ENCODE peak calls at places on chromosomes 5 and 9, in six cellular contexts. X is pancreas, C is prostate gland, F is IMR-90, G is brain microvascular endothelial cell, O is lung. B is an unnamed sample.

GRCh38 chr9:108634669-108635462 is 220.9 kb downstream of the ACTL7B start:
- DNase-seq in O (no peak), G (peak), F (no peak), C (no peak), X (no peak), B (no peak)

GRCh38 chr5:624118-624950 is 12.2 kb downstream of the CEP72 start:
- DNase-seq in X (no peak), G (no peak), C (no peak), O (no peak), F (no peak), B (no peak)

GRCh38 chr5:160083501-160083900 is 35.7 kb downstream of the PWWP2A start:
- DNase-seq in G (peak), C (no peak), O (no peak), F (no peak), X (no peak), B (no peak)

GRCh38 chr5:151233576-151234202 is 9.8 kb upstream of the CCDC69 start:
- DNase-seq in F (no peak), X (no peak), C (no peak), O (no peak), G (no peak), B (no peak)

GRCh38 chr5:57175586-57175985 is 1.7 kb downstream of the GPBP1 start:
- DNase-seq in G (no peak), F (no peak), C (no peak), O (no peak), X (no peak), B (peak)

GRCh38 chr5:116645627-116646026 is 71.0 kb upstream of the SEMA6A start:
- DNase-seq in F (no peak), C (no peak), X (no peak), G (no peak), O (no peak), B (no peak)

GRCh38 chr5:169581580-169582227 is 1.9 kb upstream of the SPDL1 start:
- DNase-seq in G (peak), C (peak), O (peak), X (peak), F (peak), B (peak)

GRCh38 chr5:76074487-76074886 is 8.7 kb upstream of the SV2C start:
- DNase-seq in C (peak), G (no peak), O (no peak), F (no peak), X (no peak), B (no peak)

GRCh38 chr5:40233268-40233667 is 446.4 kb upstream of the PTGER4 start:
- DNase-seq in O (no peak), F (peak), C (no peak), G (no peak), X (no peak), B (no peak)

GRCh38 chr9:87657893-87658292 is 68.0 kb upstream of the CTSL start:
- DNase-seq in G (no peak), F (no peak), C (no peak), X (no peak), O (no peak), B (no peak)

GRCh38 chr9:105173836-105174235 is 70.6 kb upstream of the SLC44A1 start:
- DNase-seq in C (no peak), X (no peak), G (no peak), F (no peak), O (no peak), B (no peak)

GRCh38 chr5:181059297-181060230 is 19.5 kb downstream of the BTNL9 start:
- DNase-seq in C (no peak), X (no peak), O (no peak), F (no peak), G (no peak), B (no peak)

GRCh38 chr5:148290271-148291195 is 21.7 kb upstream of the SPINK7 start:
- DNase-seq in G (peak), C (no peak), F (peak), X (no peak), O (no peak), B (no peak)
- H3K27ac ChIP-seq in G (no peak), C (no peak), F (no peak), X (no peak), O (no peak), B (no peak)

GRCh38 chr5:173296737-173297676 is 31.2 kb downstream of the STC2 start:
- DNase-seq in C (no peak), O (no peak), F (no peak), X (peak), G (no peak), B (no peak)

GRCh38 chr5:173293817-173294672 is 34.2 kb downstream of the STC2 start:
- DNase-seq in O (peak), X (peak), F (peak), G (peak), C (peak), B (peak)

GRCh38 chr5:173297813-173298212 is 30.4 kb downstream of the STC2 start:
- DNase-seq in O (no peak), C (no peak), X (peak), G (no peak), F (no peak), B (no peak)

GRCh38 chr5:173294673-173295320 is 33.4 kb downstream of the STC2 start:
- DNase-seq in G (no peak), X (no peak), C (no peak), O (no peak), F (no peak), B (no peak)

GRCh38 chr5:173295796-173296195 is 32.4 kb downstream of the STC2 start:
- DNase-seq in O (no peak), C (no peak), F (no peak), G (no peak), X (no peak), B (no peak)
- H3K27ac ChIP-seq in O (no peak), C (no peak), F (no peak), G (no peak), X (no peak), B (no peak)

DNA sequence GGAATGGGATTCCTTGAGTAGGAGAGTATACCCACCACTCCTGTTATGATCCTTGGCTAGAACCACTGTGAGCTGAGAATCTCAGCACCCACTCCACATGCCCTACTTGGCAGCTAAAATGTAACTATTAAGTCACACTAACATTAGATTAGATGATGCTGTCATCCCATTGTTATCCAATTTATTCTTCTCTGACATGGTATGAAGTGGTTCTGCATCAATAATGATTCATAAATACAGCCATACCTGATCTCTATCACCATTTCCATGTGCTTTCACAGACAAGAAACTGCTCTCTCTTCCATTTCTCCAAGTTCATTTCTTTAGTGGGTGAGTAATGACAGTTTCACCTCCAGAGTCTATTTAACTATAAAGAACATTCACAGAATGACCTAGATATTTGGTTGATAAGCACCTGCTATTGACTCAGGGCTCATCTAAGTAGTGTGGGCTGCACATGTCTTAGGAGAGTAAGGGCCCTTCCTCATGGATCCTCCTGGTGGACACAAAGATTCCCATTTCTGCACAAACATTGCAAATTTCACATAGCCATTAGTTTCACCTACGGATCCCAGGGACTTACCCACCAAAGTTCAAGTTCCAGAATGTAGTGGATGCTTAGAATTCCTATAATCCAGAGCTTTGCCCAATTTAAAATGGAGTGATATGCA is 187.9 kb downstream of the EBF1 start:
- DNase-seq in C (no peak), F (no peak), O (no peak), X (no peak), G (no peak), B (no peak)
- H3K27ac ChIP-seq in C (no peak), F (no peak), O (no peak), X (no peak), G (peak), B (no peak)

GRCh38 chr9:83061036-83061435 is 1.9 kb downstream of the RASEF start:
- DNase-seq in F (peak), O (no peak), X (no peak), G (no peak), C (no peak), B (no peak)
- H3K27ac ChIP-seq in F (no peak), O (peak), X (peak), G (no peak), C (peak), B (no peak)

DNA sequence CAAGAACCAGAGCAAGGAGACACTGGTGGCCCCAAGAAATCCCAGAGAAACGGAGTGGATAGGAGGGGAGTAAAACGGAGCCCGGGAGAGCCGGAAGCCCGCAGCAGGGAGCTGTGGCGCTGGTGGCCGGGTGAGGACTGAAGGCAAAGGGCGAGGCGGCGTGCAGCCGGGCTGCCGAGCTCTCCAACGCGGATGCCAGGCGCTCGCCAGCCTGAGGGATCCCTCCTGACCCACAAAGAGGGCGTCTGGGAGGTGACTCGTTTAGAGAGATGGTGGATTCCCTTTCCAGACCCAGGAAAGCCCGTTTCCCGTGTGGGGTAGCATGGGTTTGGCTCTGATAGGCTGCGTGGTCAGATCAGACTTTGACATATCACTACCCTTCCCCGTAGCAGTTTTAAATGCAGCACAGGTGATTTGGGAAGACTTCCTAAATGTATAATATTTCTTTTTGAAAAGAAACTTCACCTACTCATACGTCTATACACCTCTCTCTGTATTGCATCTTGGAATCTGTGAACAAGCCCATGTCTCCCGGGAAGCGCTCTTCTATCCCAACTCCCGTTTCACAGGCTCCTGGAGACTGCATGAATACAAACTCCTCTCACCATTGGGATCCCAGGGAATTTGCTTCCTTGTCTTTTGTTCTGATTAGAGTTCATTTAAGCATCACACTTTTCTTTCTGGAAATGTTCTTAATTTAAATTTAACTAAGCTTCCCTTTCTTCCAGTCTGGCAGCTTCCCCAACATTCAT is 158.1 kb downstream of the C9orf152 start:
- DNase-seq in G (no peak), F (no peak), C (no peak), X (no peak), O (no peak), B (no peak)
- H3K27ac ChIP-seq in G (peak), F (peak), C (no peak), X (no peak), O (peak), B (no peak)

GRCh38 chr5:123035950-123036390 is 555 bp downstream of the PPIC start:
- DNase-seq in C (peak), F (peak), O (peak), X (peak), G (peak), B (no peak)

GRCh38 chr5:123033157-123033671 is 3.3 kb downstream of the PPIC start:
- DNase-seq in X (no peak), F (no peak), C (no peak), O (no peak), G (no peak), B (no peak)

GRCh38 chr5:123037104-123037418 is 536 bp upstream of the PPIC start:
- DNase-seq in C (no peak), F (no peak), O (no peak), G (no peak), X (no peak), B (no peak)

GRCh38 chr5:123036391-123037103 is at the start of gene PPIC:
- DNase-seq in X (peak), O (peak), C (peak), F (peak), G (peak), B (peak)

GRCh38 chr5:123035320-123035949 is 1.1 kb downstream of the PPIC start:
- DNase-seq in X (peak), G (peak), O (peak), F (peak), C (peak), B (no peak)
- H3K27ac ChIP-seq in X (peak), G (no peak), O (peak), F (peak), C (peak), B (no peak)

DNA sequence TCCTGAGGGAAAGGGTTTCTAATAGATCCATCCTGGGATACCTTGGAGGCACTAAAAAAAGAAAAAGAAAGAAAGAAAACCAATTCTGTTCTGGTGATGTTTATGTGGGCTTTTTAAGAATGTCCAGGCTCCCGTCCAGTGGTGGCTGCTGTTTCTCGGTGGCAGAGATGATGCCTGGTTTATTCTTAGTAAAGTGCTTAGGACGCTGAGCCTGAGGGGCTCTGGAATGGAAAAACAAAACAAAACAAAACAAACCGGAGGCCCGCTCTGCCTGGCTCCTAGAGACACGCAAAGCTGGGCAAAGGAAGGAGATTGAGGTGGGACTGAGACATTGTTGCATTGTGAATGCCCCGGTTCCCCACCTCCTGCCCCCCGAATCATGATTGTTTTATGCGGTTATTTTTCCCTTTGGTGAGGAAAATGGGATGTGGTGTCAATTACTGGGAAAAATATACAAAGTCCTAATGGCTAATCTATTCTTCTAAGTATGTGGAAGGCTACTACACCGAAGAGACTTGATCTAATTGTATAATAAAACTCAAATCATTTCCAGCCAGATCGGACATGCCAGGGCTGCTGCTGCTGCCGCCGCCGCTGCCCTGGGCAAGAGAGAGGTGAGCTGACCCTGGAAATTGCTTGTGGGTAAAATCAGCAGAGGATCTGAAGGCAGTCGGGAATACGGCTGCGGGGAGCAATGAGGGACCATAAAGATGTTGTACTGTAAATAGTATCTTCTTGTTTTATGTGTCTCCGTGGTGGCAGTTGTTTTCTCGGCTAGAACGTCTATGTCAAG is 644.9 kb downstream of the CCDC171 start:
- DNase-seq in C (no peak), G (peak), F (peak), O (no peak), X (no peak), B (no peak)
- H3K27ac ChIP-seq in C (no peak), G (no peak), F (peak), O (no peak), X (no peak), B (no peak)

DNA sequence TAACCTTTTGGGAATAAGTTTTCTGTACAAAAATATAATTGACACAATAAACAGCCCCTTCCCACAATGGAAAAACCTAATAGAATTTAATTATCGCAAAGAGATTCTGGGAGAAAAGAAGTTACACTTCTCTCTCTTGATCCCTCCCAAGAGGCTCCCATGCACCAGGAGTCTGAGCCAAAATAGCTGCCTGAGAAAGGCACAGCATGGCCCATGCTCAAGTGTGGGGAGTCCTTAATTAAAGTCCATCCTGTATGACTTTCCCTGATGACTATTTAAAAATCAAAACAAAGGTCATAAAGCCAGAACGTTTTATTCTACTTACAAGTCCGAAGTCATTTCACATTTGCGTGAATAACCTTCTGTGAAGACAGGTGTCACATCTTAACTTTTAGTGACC is 155.1 kb downstream of the SPOCK1 start:
- DNase-seq in C (no peak), G (no peak), F (no peak), X (no peak), O (no peak), B (no peak)
- H3K27ac ChIP-seq in C (no peak), G (no peak), F (no peak), X (no peak), O (no peak), B (no peak)

GRCh38 chr9:112198646-112199045 is 23.5 kb upstream of the SUSD1 start:
- DNase-seq in O (no peak), C (no peak), X (no peak), F (no peak), G (no peak), B (no peak)

GRCh38 chr9:112194969-112195431 is 19.9 kb upstream of the SUSD1 start:
- DNase-seq in C (no peak), F (peak), X (no peak), G (no peak), O (no peak), B (no peak)

GRCh38 chr9:112188884-112189283 is 13.8 kb upstream of the SUSD1 start:
- DNase-seq in O (no peak), G (no peak), X (no peak), C (no peak), F (no peak), B (no peak)

GRCh38 chr9:112193562-112194288 is 18.6 kb upstream of the SUSD1 start:
- DNase-seq in X (no peak), G (no peak), F (no peak), C (no peak), O (no peak), B (no peak)
- H3K27ac ChIP-seq in X (no peak), G (no peak), F (no peak), C (no peak), O (no peak), B (no peak)